ENCODE peak calls at places on chromosomes 7 and 10, in four cellular contexts. One of them, this sample, is unnamed.

GRCh38 chr10:121615401-121615800 is 17.2 kb upstream of the FGFR2 start:
- DNase-seq in fibroblast of lung: no peak
- DNase-seq in OCI-LY7: no peak
- DNase-seq in bronchial epithelial cell: no peak
- DNase-seq in this sample: no peak

GRCh38 chr7:4682621-4683042 is 537 bp downstream of the FOXK1 start:
- DNase-seq in fibroblast of lung: peak; percentile 55
- DNase-seq in bronchial epithelial cell: peak; percentile 44
- DNase-seq in OCI-LY7: peak; percentile 51
- DNase-seq in this sample: peak; percentile 62

GRCh38 chr10:100934084-100934659 is 21.4 kb downstream of the SLF2 start:
- DNase-seq in bronchial epithelial cell: peak; percentile 19
- DNase-seq in OCI-LY7: peak; percentile 21
- DNase-seq in fibroblast of lung: peak; percentile 18
- DNase-seq in this sample: no peak

GRCh38 chr10:72291019-72291532 is 17.4 kb downstream of the DDIT4 start:
- DNase-seq in bronchial epithelial cell: no peak
- DNase-seq in OCI-LY7: no peak
- DNase-seq in fibroblast of lung: no peak
- DNase-seq in this sample: no peak

GRCh38 chr7:49001610-49002033 is 77.3 kb downstream of the CDC14C start:
- DNase-seq in bronchial epithelial cell: peak; percentile 33
- DNase-seq in fibroblast of lung: no peak
- DNase-seq in OCI-LY7: peak; percentile 83
- DNase-seq in this sample: peak; percentile 56

GRCh38 chr7:74343281-74344127 is 54.3 kb downstream of the CLIP2 start:
- DNase-seq in bronchial epithelial cell: peak; percentile 83
- DNase-seq in OCI-LY7: no peak
- DNase-seq in fibroblast of lung: peak; percentile 64
- DNase-seq in this sample: peak; percentile 32

GRCh38 chr10:104209575-104210198 is 22.5 kb downstream of the CFAP43 start:
- DNase-seq in fibroblast of lung: peak; percentile 57
- DNase-seq in bronchial epithelial cell: peak; percentile 43
- DNase-seq in OCI-LY7: peak; percentile 31
- DNase-seq in this sample: peak; percentile 32

GRCh38 chr7:17009007-17009719 is 127.4 kb upstream of the AGR3 start:
- DNase-seq in fibroblast of lung: peak; percentile 62
- DNase-seq in bronchial epithelial cell: peak; percentile 62
- DNase-seq in OCI-LY7: no peak
- DNase-seq in this sample: no peak

GRCh38 chr7:82609746-82610145 is 166.2 kb upstream of the CACNA2D1 start:
- DNase-seq in bronchial epithelial cell: no peak
- DNase-seq in OCI-LY7: no peak
- DNase-seq in fibroblast of lung: no peak
- DNase-seq in this sample: no peak

GRCh38 chr7:82617156-82617555 is 173.6 kb upstream of the CACNA2D1 start:
- DNase-seq in bronchial epithelial cell: no peak
- DNase-seq in fibroblast of lung: no peak
- DNase-seq in OCI-LY7: no peak
- DNase-seq in this sample: no peak

GRCh38 chr7:82616059-82616723 is 172.6 kb upstream of the CACNA2D1 start:
- DNase-seq in bronchial epithelial cell: no peak
- DNase-seq in OCI-LY7: no peak
- DNase-seq in fibroblast of lung: no peak
- DNase-seq in this sample: no peak

GRCh38 chr7:82615527-82615926 is 171.9 kb upstream of the CACNA2D1 start:
- DNase-seq in bronchial epithelial cell: no peak
- DNase-seq in fibroblast of lung: no peak
- DNase-seq in OCI-LY7: peak; percentile 10
- DNase-seq in this sample: no peak
- TF ChIP-seq CTCF in bronchial epithelial cell: no peak
- TF ChIP-seq CTCF in fibroblast of lung: no peak
- TF ChIP-seq CTCF in OCI-LY7: no peak
- TF ChIP-seq CTCF in this sample: no peak

GRCh38 chr7:133052357-133052756 is 29.5 kb downstream of the CHCHD3 start:
- DNase-seq in bronchial epithelial cell: no peak
- DNase-seq in fibroblast of lung: no peak
- DNase-seq in OCI-LY7: no peak
- DNase-seq in this sample: no peak

GRCh38 chr7:133052826-133053225 is 29.1 kb downstream of the CHCHD3 start:
- DNase-seq in fibroblast of lung: no peak
- DNase-seq in OCI-LY7: no peak
- DNase-seq in bronchial epithelial cell: no peak
- DNase-seq in this sample: no peak

GRCh38 chr7:133051719-133052118 is 30.2 kb downstream of the CHCHD3 start:
- DNase-seq in fibroblast of lung: no peak
- DNase-seq in bronchial epithelial cell: no peak
- DNase-seq in OCI-LY7: no peak
- DNase-seq in this sample: no peak

GRCh38 chr7:133050200-133050995 is 31.5 kb downstream of the CHCHD3 start:
- DNase-seq in bronchial epithelial cell: no peak
- DNase-seq in OCI-LY7: no peak
- DNase-seq in fibroblast of lung: no peak
- DNase-seq in this sample: no peak

DNA sequence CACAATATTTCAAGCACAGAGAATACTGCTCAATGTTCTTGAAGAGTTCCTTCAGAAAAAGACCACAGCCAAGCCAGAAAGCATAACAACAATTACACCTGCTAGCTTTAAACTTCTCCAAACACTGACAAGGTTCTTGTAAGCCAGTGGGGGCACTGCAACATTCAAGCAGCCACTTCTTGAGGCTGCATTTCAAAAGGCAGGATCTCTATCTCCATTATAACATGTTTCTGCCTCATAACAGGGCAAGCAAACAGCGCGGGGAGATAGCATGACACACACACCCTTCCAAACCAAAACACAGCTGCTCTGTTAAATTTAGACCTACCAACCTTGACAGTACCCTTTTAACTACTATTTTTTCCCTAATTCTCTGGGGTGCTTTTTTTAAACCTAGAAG is 30.8 kb downstream of the CHCHD3 start:
- DNase-seq in bronchial epithelial cell: no peak
- DNase-seq in fibroblast of lung: peak; percentile 55
- DNase-seq in OCI-LY7: peak; percentile 65
- DNase-seq in this sample: no peak
- TF ChIP-seq CTCF in bronchial epithelial cell: peak; percentile 4
- TF ChIP-seq CTCF in fibroblast of lung: peak; percentile 19
- TF ChIP-seq CTCF in OCI-LY7: peak; percentile 73
- TF ChIP-seq CTCF in this sample: no peak

GRCh38 chr10:116472874-116473273 is 45.2 kb downstream of the PNLIPRP3 start:
- DNase-seq in OCI-LY7: no peak
- DNase-seq in fibroblast of lung: no peak
- DNase-seq in bronchial epithelial cell: peak; percentile 16
- DNase-seq in this sample: no peak

GRCh38 chr10:116469437-116469836 is 41.8 kb downstream of the PNLIPRP3 start:
- DNase-seq in fibroblast of lung: no peak
- DNase-seq in OCI-LY7: no peak
- DNase-seq in bronchial epithelial cell: no peak
- DNase-seq in this sample: no peak

GRCh38 chr10:116466715-116467422 is 39.2 kb downstream of the PNLIPRP3 start:
- DNase-seq in bronchial epithelial cell: no peak
- DNase-seq in fibroblast of lung: no peak
- DNase-seq in OCI-LY7: no peak
- DNase-seq in this sample: no peak

GRCh38 chr10:116470071-116470470 is 42.4 kb downstream of the PNLIPRP3 start:
- DNase-seq in fibroblast of lung: no peak
- DNase-seq in OCI-LY7: no peak
- DNase-seq in bronchial epithelial cell: peak; percentile 7
- DNase-seq in this sample: no peak

GRCh38 chr10:116470768-116471415 is 43.2 kb downstream of the PNLIPRP3 start:
- DNase-seq in fibroblast of lung: no peak
- DNase-seq in bronchial epithelial cell: peak; percentile 38
- DNase-seq in OCI-LY7: peak; percentile 4
- DNase-seq in this sample: peak; percentile 45
- TF ChIP-seq CTCF in fibroblast of lung: no peak
- TF ChIP-seq CTCF in bronchial epithelial cell: peak; percentile 31
- TF ChIP-seq CTCF in OCI-LY7: peak; percentile 53
- TF ChIP-seq CTCF in this sample: peak; percentile 28

GRCh38 chr7:44257618-44258422 is 57.0 kb downstream of the YKT6 start:
- DNase-seq in fibroblast of lung: peak; percentile 94
- DNase-seq in bronchial epithelial cell: peak; percentile 88
- DNase-seq in OCI-LY7: peak; percentile 65
- DNase-seq in this sample: peak; percentile 59
- TF ChIP-seq CTCF in fibroblast of lung: no peak
- TF ChIP-seq CTCF in bronchial epithelial cell: no peak
- TF ChIP-seq CTCF in OCI-LY7: no peak
- TF ChIP-seq CTCF in this sample: no peak

GRCh38 chr7:135712182-135712782 is 15.7 kb downstream of the SLC13A4 start:
- DNase-seq in OCI-LY7: peak; percentile 25
- DNase-seq in fibroblast of lung: no peak
- DNase-seq in bronchial epithelial cell: no peak
- DNase-seq in this sample: no peak
- TF ChIP-seq CTCF in OCI-LY7: peak; percentile 25
- TF ChIP-seq CTCF in fibroblast of lung: no peak
- TF ChIP-seq CTCF in bronchial epithelial cell: no peak
- TF ChIP-seq CTCF in this sample: no peak

GRCh38 chr10:86400705-86401587 is 34.4 kb upstream of the GRID1 start:
- DNase-seq in fibroblast of lung: no peak
- DNase-seq in OCI-LY7: peak; percentile 59
- DNase-seq in bronchial epithelial cell: peak; percentile 47
- DNase-seq in this sample: peak; percentile 47
- TF ChIP-seq CTCF in fibroblast of lung: no peak
- TF ChIP-seq CTCF in OCI-LY7: peak; percentile 22
- TF ChIP-seq CTCF in bronchial epithelial cell: peak; percentile 19
- TF ChIP-seq CTCF in this sample: no peak

GRCh38 chr7:57426629-57427003 is 23.4 kb upstream of the ZNF716 start:
- DNase-seq in bronchial epithelial cell: no peak
- DNase-seq in OCI-LY7: no peak
- DNase-seq in fibroblast of lung: no peak
- DNase-seq in this sample: no peak

GRCh38 chr7:57424515-57425238 is 25.3 kb upstream of the ZNF716 start:
- DNase-seq in bronchial epithelial cell: no peak
- DNase-seq in OCI-LY7: no peak
- DNase-seq in fibroblast of lung: no peak
- DNase-seq in this sample: no peak

GRCh38 chr7:57425239-57425944 is 24.6 kb upstream of the ZNF716 start:
- DNase-seq in OCI-LY7: no peak
- DNase-seq in bronchial epithelial cell: no peak
- DNase-seq in fibroblast of lung: no peak
- DNase-seq in this sample: no peak

GRCh38 chr7:57427146-57427545 is 22.8 kb upstream of the ZNF716 start:
- DNase-seq in OCI-LY7: no peak
- DNase-seq in fibroblast of lung: no peak
- DNase-seq in bronchial epithelial cell: no peak
- DNase-seq in this sample: no peak

DNA sequence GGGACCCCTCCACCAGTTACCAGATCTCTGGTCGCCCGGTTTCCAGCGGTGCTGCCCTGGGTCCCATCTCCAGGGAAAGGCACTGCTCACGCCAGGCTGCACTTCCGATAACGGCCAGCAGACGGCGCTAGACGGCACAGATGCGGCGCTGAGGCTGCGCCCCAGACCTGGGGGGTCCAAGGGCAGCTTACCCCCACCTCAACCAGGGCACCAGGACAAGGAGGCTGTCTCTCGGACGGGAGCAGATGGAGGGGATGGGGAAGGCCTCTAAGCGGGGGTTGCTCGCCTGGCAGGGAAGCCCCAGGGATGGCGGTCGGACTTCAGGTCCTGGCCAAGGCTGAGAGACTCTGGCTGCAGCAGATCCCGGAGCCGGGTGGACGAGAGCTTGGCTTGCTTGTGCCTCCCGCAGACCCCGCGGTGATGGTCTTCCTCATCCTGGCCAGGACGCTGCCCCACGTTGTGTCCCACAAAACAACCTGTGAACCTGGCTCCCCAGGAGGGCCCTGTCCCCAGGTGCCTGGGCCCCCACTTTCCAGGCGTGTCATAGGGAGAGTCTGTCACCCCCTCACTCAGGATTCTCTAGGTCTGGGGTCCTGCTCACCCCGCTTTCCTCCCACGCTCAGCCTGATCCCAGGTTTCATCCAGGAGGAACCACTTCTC is 23.9 kb upstream of the ZNF716 start:
- DNase-seq in fibroblast of lung: no peak
- DNase-seq in bronchial epithelial cell: no peak
- DNase-seq in OCI-LY7: no peak
- DNase-seq in this sample: no peak
- TF ChIP-seq CTCF in fibroblast of lung: no peak
- TF ChIP-seq CTCF in bronchial epithelial cell: peak; percentile 7
- TF ChIP-seq CTCF in OCI-LY7: peak; percentile 63
- TF ChIP-seq CTCF in this sample: no peak

GRCh38 chr7:46685051-46685450 is 764.0 kb upstream of the IGFBP3 start:
- DNase-seq in fibroblast of lung: no peak
- DNase-seq in bronchial epithelial cell: no peak
- DNase-seq in OCI-LY7: peak; percentile 8
- DNase-seq in this sample: peak; percentile 14
- TF ChIP-seq CTCF in fibroblast of lung: no peak
- TF ChIP-seq CTCF in bronchial epithelial cell: no peak
- TF ChIP-seq CTCF in OCI-LY7: peak; percentile 51
- TF ChIP-seq CTCF in this sample: peak; percentile 25

DNA sequence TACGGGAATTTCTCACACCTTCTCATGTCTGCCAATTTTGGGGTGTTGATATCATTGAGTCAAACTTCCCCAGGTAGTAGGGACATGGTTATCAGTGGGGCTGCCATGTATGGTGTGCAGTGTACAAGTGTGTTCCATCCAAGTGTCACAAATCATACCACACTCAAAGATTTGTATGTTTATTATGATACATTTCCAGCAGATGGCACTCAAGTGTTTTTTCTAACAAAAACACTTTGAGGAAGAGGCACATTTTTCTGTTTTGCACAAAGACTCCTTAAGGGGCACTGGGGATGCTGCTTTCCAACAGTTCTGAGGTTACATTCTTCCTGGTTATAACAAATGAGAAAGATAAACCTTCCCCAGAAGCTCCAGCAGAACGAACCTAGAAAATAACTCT is 414.5 kb downstream of the REEP3 start:
- DNase-seq in OCI-LY7: peak; percentile 13
- DNase-seq in fibroblast of lung: no peak
- DNase-seq in bronchial epithelial cell: peak; percentile 18
- DNase-seq in this sample: no peak
- TF ChIP-seq CTCF in OCI-LY7: peak; percentile 62
- TF ChIP-seq CTCF in fibroblast of lung: no peak
- TF ChIP-seq CTCF in bronchial epithelial cell: no peak
- TF ChIP-seq CTCF in this sample: no peak